ENCODE peak calls at places on chromosome 15, in five cellular contexts. One of them, this sample, is unnamed.

GRCh38 chr15:65812467-65812866 is 20.4 kb upstream of the DENND4A start:
- DNase-seq in omental fat pad: no peak
- DNase-seq in AG04449: no peak
- DNase-seq in amniotic epithelial cell: no peak
- DNase-seq in sciatic nerve: no peak
- DNase-seq in this sample: no peak

GRCh38 chr15:41810651-41811431 is 17.1 kb upstream of the JMJD7 start:
- DNase-seq in amniotic epithelial cell: no peak
- DNase-seq in omental fat pad: no peak
- DNase-seq in AG04449: no peak
- DNase-seq in sciatic nerve: no peak
- DNase-seq in this sample: no peak

GRCh38 chr15:22887157-22887951 is 48.9 kb downstream of the NIPA2 start:
- DNase-seq in amniotic epithelial cell: peak; percentile 88
- DNase-seq in omental fat pad: no peak
- DNase-seq in sciatic nerve: no peak
- DNase-seq in AG04449: peak; percentile 23
- DNase-seq in this sample: no peak

GRCh38 chr15:92123848-92124631 is 269.6 kb upstream of the ST8SIA2 start:
- DNase-seq in sciatic nerve: no peak
- DNase-seq in amniotic epithelial cell: no peak
- DNase-seq in AG04449: no peak
- DNase-seq in omental fat pad: no peak
- DNase-seq in this sample: no peak

GRCh38 chr15:57551717-57552677 is 39.7 kb upstream of the MYZAP start:
- DNase-seq in omental fat pad: no peak
- DNase-seq in sciatic nerve: peak; percentile 55
- DNase-seq in amniotic epithelial cell: peak; percentile 76
- DNase-seq in AG04449: peak; percentile 26
- DNase-seq in this sample: no peak

GRCh38 chr15:88701561-88702095 is 62.8 kb downstream of the ISG20 start:
- DNase-seq in sciatic nerve: no peak
- DNase-seq in AG04449: no peak
- DNase-seq in amniotic epithelial cell: peak; percentile 6
- DNase-seq in omental fat pad: no peak
- DNase-seq in this sample: no peak

GRCh38 chr15:74955796-74956647 is 550 bp downstream of the RPP25 start:
- DNase-seq in omental fat pad: no peak
- DNase-seq in AG04449: no peak
- DNase-seq in sciatic nerve: peak; percentile 84
- DNase-seq in amniotic epithelial cell: peak; percentile 74
- DNase-seq in this sample: peak; percentile 94

GRCh38 chr15:70921297-70921696 is 28.7 kb downstream of the LRRC49 start:
- DNase-seq in amniotic epithelial cell: no peak
- DNase-seq in AG04449: no peak
- DNase-seq in sciatic nerve: no peak
- DNase-seq in omental fat pad: no peak
- DNase-seq in this sample: no peak

GRCh38 chr15:87167706-87168105 is 1088.0 kb downstream of the AGBL1 start:
- DNase-seq in omental fat pad: no peak
- DNase-seq in sciatic nerve: no peak
- DNase-seq in AG04449: no peak
- DNase-seq in amniotic epithelial cell: no peak
- DNase-seq in this sample: no peak

GRCh38 chr15:68234060-68234459 is 4.5 kb upstream of the CLN6 start:
- DNase-seq in sciatic nerve: no peak
- DNase-seq in omental fat pad: no peak
- DNase-seq in amniotic epithelial cell: peak; percentile 50
- DNase-seq in AG04449: no peak
- DNase-seq in this sample: no peak

GRCh38 chr15:34753236-34753894 is 1.4 kb downstream of the GJD2 start:
- DNase-seq in AG04449: peak; percentile 4
- DNase-seq in sciatic nerve: no peak
- DNase-seq in omental fat pad: no peak
- DNase-seq in amniotic epithelial cell: peak; percentile 70
- DNase-seq in this sample: no peak

GRCh38 chr15:74227968-74228722 is 8.0 kb upstream of the CCDC33 start:
- DNase-seq in amniotic epithelial cell: no peak
- DNase-seq in sciatic nerve: no peak
- DNase-seq in omental fat pad: no peak
- DNase-seq in AG04449: no peak
- DNase-seq in this sample: no peak

GRCh38 chr15:85477730-85478129 is 97.3 kb downstream of the AKAP13 start:
- DNase-seq in omental fat pad: no peak
- DNase-seq in AG04449: no peak
- DNase-seq in amniotic epithelial cell: peak; percentile 74
- DNase-seq in sciatic nerve: no peak
- DNase-seq in this sample: no peak

GRCh38 chr15:67510597-67511225 is 10.2 kb upstream of the C15orf61 start:
- DNase-seq in AG04449: no peak
- DNase-seq in sciatic nerve: no peak
- DNase-seq in omental fat pad: no peak
- DNase-seq in amniotic epithelial cell: peak; percentile 50
- DNase-seq in this sample: no peak

GRCh38 chr15:35071071-35071470 is 14.0 kb downstream of the NANOGP8 start:
- DNase-seq in amniotic epithelial cell: peak; percentile 10
- DNase-seq in omental fat pad: no peak
- DNase-seq in AG04449: no peak
- DNase-seq in sciatic nerve: no peak
- DNase-seq in this sample: no peak

GRCh38 chr15:50181983-50182232 is at the start of gene SLC27A2:
- DNase-seq in sciatic nerve: no peak
- DNase-seq in omental fat pad: no peak
- DNase-seq in amniotic epithelial cell: peak; percentile 8
- DNase-seq in AG04449: no peak
- DNase-seq in this sample: peak; percentile 76

GRCh38 chr15:41160639-41161315 is 44.7 kb upstream of the INO80 start:
- DNase-seq in AG04449: no peak
- DNase-seq in omental fat pad: no peak
- DNase-seq in amniotic epithelial cell: peak; percentile 69
- DNase-seq in sciatic nerve: no peak
- DNase-seq in this sample: peak; percentile 67

GRCh38 chr15:58374147-58374546 is 57.6 kb upstream of the LIPC start:
- DNase-seq in amniotic epithelial cell: no peak
- DNase-seq in AG04449: no peak
- DNase-seq in sciatic nerve: no peak
- DNase-seq in omental fat pad: no peak
- DNase-seq in this sample: no peak

GRCh38 chr15:88331291-88331690 is 74.8 kb upstream of the NTRK3 start:
- DNase-seq in sciatic nerve: no peak
- DNase-seq in amniotic epithelial cell: no peak
- DNase-seq in AG04449: no peak
- DNase-seq in omental fat pad: no peak
- DNase-seq in this sample: no peak

GRCh38 chr15:64636101-64636500 is 139.3 kb downstream of the RBPMS2 start:
- DNase-seq in AG04449: no peak
- DNase-seq in omental fat pad: no peak
- DNase-seq in sciatic nerve: no peak
- DNase-seq in amniotic epithelial cell: no peak
- DNase-seq in this sample: no peak

GRCh38 chr15:60070838-60071493 is 66.9 kb downstream of the FOXB1 start:
- DNase-seq in sciatic nerve: no peak
- DNase-seq in AG04449: peak; percentile 58
- DNase-seq in amniotic epithelial cell: peak; percentile 60
- DNase-seq in omental fat pad: no peak
- DNase-seq in this sample: no peak

GRCh38 chr15:50116477-50116876 is 2.6 kb downstream of the ATP8B4 start:
- DNase-seq in sciatic nerve: no peak
- DNase-seq in omental fat pad: no peak
- DNase-seq in amniotic epithelial cell: peak; percentile 51
- DNase-seq in AG04449: no peak
- DNase-seq in this sample: no peak

GRCh38 chr15:66702770-66703539 is 919 bp downstream of the SMAD6 start:
- DNase-seq in AG04449: no peak
- DNase-seq in omental fat pad: no peak
- DNase-seq in amniotic epithelial cell: no peak
- DNase-seq in sciatic nerve: peak; percentile 64
- DNase-seq in this sample: peak; percentile 74

GRCh38 chr15:64774556-64775523 is 549 bp downstream of the RBPMS2 start:
- DNase-seq in omental fat pad: no peak
- DNase-seq in sciatic nerve: no peak
- DNase-seq in AG04449: no peak
- DNase-seq in amniotic epithelial cell: peak; percentile 7
- DNase-seq in this sample: no peak

GRCh38 chr15:34648335-34648631 is 64.8 kb upstream of the GOLGA8B start:
- DNase-seq in omental fat pad: no peak
- DNase-seq in amniotic epithelial cell: no peak
- DNase-seq in sciatic nerve: no peak
- DNase-seq in AG04449: no peak
- DNase-seq in this sample: no peak

GRCh38 chr15:70355275-70355795 is 257.6 kb upstream of the TLE3 start:
- DNase-seq in amniotic epithelial cell: no peak
- DNase-seq in AG04449: no peak
- DNase-seq in sciatic nerve: no peak
- DNase-seq in omental fat pad: no peak
- DNase-seq in this sample: peak; percentile 20